ENCODE peak calls at places on chromosomes 7 and 10, in nine cellular contexts. L, Q, U, O, Y, F, N, G and A are unnamed samples.
A peak's percentile ranks its signal among the peaks of the same experiment; 100 is the strongest.

GRCh38 chr7:3461923-3462322 is 160.9 kb downstream of the SDK1 start:
- DNase-seq in L (no peak), Q (no peak), U (no peak), O (no peak), Y (no peak), F (no peak), N (no peak), G (peak; percentile 22), A (peak; percentile 93)

GRCh38 chr7:44100458-44101303 is 3.5 kb upstream of the AEBP1 start:
- DNase-seq in L (peak; percentile 89), Q (no peak), U (no peak), O (no peak), Y (peak; percentile 50), F (no peak), N (no peak), G (no peak), A (no peak)

GRCh38 chr7:139745330-139746143 is 32.3 kb downstream of the HIPK2 start:
- DNase-seq in L (peak; percentile 67), Q (peak; percentile 35), U (no peak), O (no peak), Y (no peak), F (no peak), N (no peak), G (no peak), A (no peak)

GRCh38 chr7:107999814-108000560 is 3.0 kb downstream of the LAMB1 start:
- DNase-seq in L (peak; percentile 62), Q (no peak), U (no peak), O (no peak), Y (no peak), F (no peak), N (no peak), G (no peak), A (peak; percentile 25)

GRCh38 chr7:7693881-7694280 is 24.5 kb downstream of the RPA3 start:
- DNase-seq in L (peak; percentile 86), Q (no peak), U (no peak), O (peak; percentile 91), Y (no peak), F (no peak), N (peak; percentile 81), G (no peak), A (no peak)

GRCh38 chr10:118977022-118977599 is 52.4 kb upstream of the NANOS1 start:
- DNase-seq in L (no peak), Q (no peak), U (no peak), O (no peak), Y (no peak), F (peak; percentile 8), N (no peak), G (peak; percentile 61), A (no peak)

GRCh38 chr7:31372538-31372937 is 32.0 kb upstream of the NEUROD6 start:
- DNase-seq in L (no peak), Q (no peak), U (no peak), O (no peak), Y (no peak), F (no peak), N (no peak), G (no peak), A (no peak)

GRCh38 chr10:72812798-72813430 is 80.6 kb upstream of the OIT3 start:
- DNase-seq in L (peak; percentile 75), Q (no peak), U (no peak), O (peak; percentile 99), Y (no peak), F (no peak), N (peak; percentile 88), G (no peak), A (no peak)

GRCh38 chr7:12389089-12389700 is 14.5 kb downstream of the VWDE start:
- DNase-seq in L (peak; percentile 70), Q (peak; percentile 38), U (no peak), O (peak; percentile 77), Y (no peak), F (peak; percentile 56), N (peak; percentile 75), G (peak; percentile 72), A (peak; percentile 60)

GRCh38 chr10:30816812-30817193 is 187.2 kb upstream of the LYZL2 start:
- DNase-seq in L (no peak), Q (no peak), U (no peak), O (no peak), Y (no peak), F (no peak), N (no peak), G (no peak), A (no peak)

GRCh38 chr7:2952316-2952715 is 91.4 kb downstream of the CARD11 start:
- DNase-seq in L (no peak), Q (no peak), U (no peak), O (no peak), Y (no peak), F (no peak), N (no peak), G (no peak), A (no peak)

GRCh38 chr7:43944286-43944685 is 18.1 kb downstream of the UBE2D4 start:
- DNase-seq in L (no peak), Q (no peak), U (no peak), O (no peak), Y (no peak), F (no peak), N (no peak), G (no peak), A (no peak)

GRCh38 chr7:152435384-152436278 is at the start of gene KMT2C:
- DNase-seq in L (peak; percentile 40), Q (peak; percentile 90), U (no peak), O (peak; percentile 45), Y (peak; percentile 82), F (peak; percentile 64), N (peak; percentile 67), G (peak; percentile 75), A (no peak)

GRCh38 chr7:7177044-7177517 is 5.3 kb upstream of the C1GALT1 start:
- DNase-seq in L (peak; percentile 88), Q (no peak), U (no peak), O (peak; percentile 98), Y (no peak), F (no peak), N (peak; percentile 95), G (no peak), A (no peak)

GRCh38 chr10:45421231-45422097 is 47.4 kb downstream of the ALOX5 start:
- DNase-seq in L (no peak), Q (no peak), U (no peak), O (no peak), Y (no peak), F (no peak), N (no peak), G (peak; percentile 59), A (no peak)

GRCh38 chr10:101773923-101774588 is 1.9 kb downstream of the FGF8 start:
- DNase-seq in L (no peak), Q (peak; percentile 75), U (no peak), O (no peak), Y (no peak), F (no peak), N (no peak), G (no peak), A (no peak)

GRCh38 chr10:77031531-77031930 is 606.1 kb downstream of the KCNMA1 start:
- DNase-seq in L (no peak), Q (no peak), U (no peak), O (no peak), Y (no peak), F (no peak), N (no peak), G (no peak), A (no peak)

GRCh38 chr7:155763721-155764431 is 48.4 kb downstream of the SHH start:
- DNase-seq in L (peak; percentile 80), Q (peak; percentile 46), U (no peak), O (no peak), Y (no peak), F (no peak), N (no peak), G (no peak), A (peak; percentile 84)

GRCh38 chr10:83612050-83612449 is 527.3 kb upstream of the GHITM start:
- DNase-seq in L (peak; percentile 91), Q (no peak), U (no peak), O (no peak), Y (no peak), F (no peak), N (peak; percentile 33), G (no peak), A (no peak)

GRCh38 chr7:39666562-39666961 is 43.2 kb downstream of the RALA start:
- DNase-seq in L (no peak), Q (no peak), U (no peak), O (no peak), Y (no peak), F (no peak), N (no peak), G (no peak), A (no peak)
- H3K4me3 ChIP-seq in L (no peak overlapping the region), Q (no peak overlapping the region), U (no peak overlapping the region), O (no peak overlapping the region), Y (no peak overlapping the region), F (no peak overlapping the region), N (no peak overlapping the region), G (no peak overlapping the region), A (no peak overlapping the region)

GRCh38 chr7:16940777-16941176 is 59.0 kb upstream of the AGR3 start:
- DNase-seq in L (no peak), Q (no peak), U (no peak), O (no peak), Y (no peak), F (no peak), N (no peak), G (no peak), A (peak; percentile 80)
- H3K4me3 ChIP-seq in L (no peak overlapping the region), Q (no peak overlapping the region), U (no peak overlapping the region), O (no peak overlapping the region), Y (no peak overlapping the region), F (no peak overlapping the region), N (no peak overlapping the region), G (no peak overlapping the region), A (no peak overlapping the region)

DNA sequence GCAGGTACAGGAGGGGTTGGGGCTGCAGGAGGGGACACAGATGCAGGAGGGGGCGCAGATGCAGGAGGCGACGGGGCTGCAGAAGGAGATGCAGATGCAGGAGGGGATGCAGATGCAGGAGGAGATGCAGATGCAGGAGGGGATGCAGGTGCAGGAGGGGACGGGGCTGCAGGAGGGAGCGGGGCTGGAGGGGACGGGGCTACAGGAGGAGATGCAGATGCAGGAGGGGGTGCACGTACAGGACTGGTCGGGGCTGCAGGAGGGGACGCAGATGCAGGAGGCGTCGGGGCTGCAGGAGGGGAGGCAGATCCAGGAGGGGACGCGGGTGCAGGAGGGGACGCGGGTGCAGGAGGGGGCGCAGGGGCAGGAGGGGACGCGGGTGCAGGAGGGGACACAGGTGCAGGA is 66.5 kb downstream of the VWA2 start:
- DNase-seq in L (no peak), Q (no peak), U (no peak), O (no peak), Y (no peak), F (no peak), N (no peak), G (no peak), A (no peak)
- H3K4me3 ChIP-seq in L (no peak overlapping the region), Q (peak overlapping the region; percentile 55), U (no peak overlapping the region), O (no peak overlapping the region), Y (no peak overlapping the region), F (no peak overlapping the region), N (no peak overlapping the region), G (no peak overlapping the region), A (no peak overlapping the region)

DNA sequence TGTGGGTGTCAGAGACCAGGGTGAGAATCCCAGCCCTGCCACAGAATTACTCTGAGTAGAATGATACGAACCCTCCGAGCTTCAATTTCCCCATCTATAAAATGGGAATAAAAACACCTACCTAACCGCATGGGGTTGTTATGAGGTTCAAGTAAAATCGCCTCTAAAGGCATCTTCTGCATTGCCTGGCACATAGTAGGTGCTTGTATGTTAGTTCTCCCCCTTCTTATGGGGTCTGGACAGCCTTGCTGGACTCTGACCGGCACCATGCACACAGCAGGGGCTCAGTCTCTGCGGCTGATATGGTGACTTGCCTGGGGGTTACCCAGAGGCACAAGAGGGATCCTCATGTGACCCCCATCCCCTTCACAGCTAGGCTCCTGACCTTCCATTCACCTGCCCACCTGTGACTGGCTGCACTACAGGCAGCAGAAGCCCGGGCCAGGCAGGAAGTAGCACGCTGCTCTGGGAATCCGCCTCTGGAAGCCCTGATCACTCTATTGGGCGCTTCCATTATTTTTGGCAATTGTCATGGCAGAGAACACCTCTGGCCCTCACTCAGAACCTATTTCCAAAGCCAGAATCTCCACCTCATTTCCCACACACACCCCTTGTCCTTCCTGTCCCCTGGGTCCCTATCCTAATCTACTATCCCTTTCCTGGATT is 6.0 kb downstream of the SH3PXD2A start:
- DNase-seq in L (no peak), Q (no peak), U (no peak), O (no peak), Y (no peak), F (no peak), N (no peak), G (no peak), A (no peak)
- H3K4me3 ChIP-seq in L (no peak overlapping the region), Q (no peak overlapping the region), U (peak overlapping the region; percentile 3), O (peak overlapping the region; percentile 57), Y (no peak overlapping the region), F (no peak overlapping the region), N (no peak overlapping the region), G (no peak overlapping the region), A (no peak overlapping the region)